ENCODE peak calls at places on chromosomes 13 and 19, in four cellular contexts. V is epithelial cell of proximal tubule, D is lung, U is stomach. T is an unnamed sample.
A peak's percentile ranks its signal among the peaks of the same experiment; 100 is the strongest.

GRCh38 chr19:45954132-45954531 is 19.5 kb downstream of the NOVA2 start:
- DNase-seq in V (no peak), D (no peak), U (no peak), T (no peak)

GRCh38 chr13:33637978-33638743 is 179.8 kb upstream of the RFC3 start:
- DNase-seq in V (no peak), D (no peak), U (no peak), T (no peak)

GRCh38 chr13:23658929-23659541 is 88.8 kb downstream of the TNFRSF19 start:
- DNase-seq in V (no peak), D (no peak), U (no peak), T (no peak)

GRCh38 chr13:110017379-110017778 is 231.0 kb upstream of the IRS2 start:
- DNase-seq in V (peak; percentile 78), D (no peak), U (no peak), T (peak; percentile 84)

GRCh38 chr19:1767464-1767933 is 14.2 kb downstream of the ONECUT3 start:
- DNase-seq in V (no peak), D (peak; percentile 44), U (peak; percentile 51), T (no peak)

GRCh38 chr19:5990289-5990797 is 12.4 kb upstream of the RANBP3 start:
- DNase-seq in V (no peak), D (no peak), U (no peak), T (no peak)

GRCh38 chr13:71046360-71047079 is 820.5 kb downstream of the DACH1 start:
- DNase-seq in V (no peak), D (no peak), U (no peak), T (no peak)

GRCh38 chr19:43634516-43634876 is 5.2 kb downstream of the CADM4 start:
- DNase-seq in V (no peak), D (no peak), U (no peak), T (no peak)

GRCh38 chr19:7513809-7514642 is 1.9 kb upstream of the ZNF358 start:
- DNase-seq in V (no peak), D (no peak), U (no peak), T (no peak)

GRCh38 chr13:23630349-23631093 is 60.3 kb downstream of the TNFRSF19 start:
- DNase-seq in V (no peak), D (no peak), U (no peak), T (no peak)

GRCh38 chr13:80419416-80419815 is 78.5 kb upstream of the SPRY2 start:
- DNase-seq in V (no peak), D (no peak), U (no peak), T (no peak)

GRCh38 chr13:23570099-23570926 is at the start of gene TNFRSF19:
- DNase-seq in V (no peak), D (no peak), U (no peak), T (peak; percentile 86)

GRCh38 chr19:53868091-53868891 is 608 bp downstream of the MYADM start:
- DNase-seq in V (no peak), D (peak; percentile 67), U (peak; percentile 44), T (no peak)

GRCh38 chr13:22926176-22927007 is 254.4 kb upstream of the SGCG start:
- DNase-seq in V (no peak), D (peak; percentile 79), U (no peak), T (no peak)

GRCh38 chr19:5682293-5682592 is 1.4 kb downstream of the HSD11B1L start:
- DNase-seq in V (no peak), D (no peak), U (no peak), T (no peak)

GRCh38 chr13:35891973-35892441 is 239.2 kb downstream of the DCLK1 start:
- DNase-seq in V (peak; percentile 44), D (peak; percentile 17), U (no peak), T (no peak)

GRCh38 chr13:61600360-61601033 is 184.8 kb upstream of the PCDH20 start:
- DNase-seq in V (no peak), D (no peak), U (no peak), T (no peak)

GRCh38 chr19:49469828-49470614 is 4.0 kb upstream of the FLT3LG start:
- DNase-seq in V (no peak), D (no peak), U (peak; percentile 40), T (no peak)

GRCh38 chr13:98853791-98854191 is 101.3 kb upstream of the SLC15A1 start:
- DNase-seq in V (no peak), D (no peak), U (peak; percentile 31), T (no peak)

GRCh38 chr19:13056052-13056660 is 46.5 kb downstream of the LYL1 start:
- DNase-seq in V (no peak), D (peak; percentile 88), U (peak; percentile 52), T (no peak)

GRCh38 chr13:68697551-68697950 is 1410.1 kb upstream of the ATXN8OS start:
- DNase-seq in V (no peak), D (no peak), U (no peak), T (no peak)

GRCh38 chr13:71712988-71713653 is 153.9 kb downstream of the DACH1 start:
- DNase-seq in V (no peak), D (no peak), U (no peak), T (peak; percentile 79)

GRCh38 chr19:5447700-5448311 is 7.4 kb upstream of the ZNRF4 start:
- DNase-seq in V (no peak), D (no peak), U (no peak), T (no peak)

GRCh38 chr19:38060346-38060745 is 153.3 kb downstream of the SIPA1L3 start:
- DNase-seq in V (no peak), D (no peak), U (no peak), T (no peak)

GRCh38 chr13:64371045-64371444 is 2859.1 kb downstream of the PCDH9 start:
- DNase-seq in V (no peak), D (no peak), U (no peak), T (no peak)

GRCh38 chr19:49682274-49682673 is 5.2 kb downstream of the PRMT1 start:
- DNase-seq in V (no peak), D (no peak), U (no peak), T (no peak)

GRCh38 chr13:97621631-97622030 is 187.7 kb downstream of the RAP2A start:
- DNase-seq in V (no peak), D (no peak), U (no peak), T (no peak)

GRCh38 chr13:61531383-61532065 is 115.9 kb upstream of the PCDH20 start:
- DNase-seq in V (no peak), D (no peak), U (no peak), T (no peak)

GRCh38 chr19:30001794-30002193 is 59.8 kb downstream of the URI1 start:
- DNase-seq in V (no peak), D (no peak), U (no peak), T (no peak)
- TF ChIP-seq CTCF in V (peak; percentile 28), D (no peak), U (no peak), T (peak; percentile 50)

GRCh38 chr19:19110410-19111137 is 27.7 kb downstream of the TMEM161A start:
- DNase-seq in V (no peak), D (no peak), U (no peak), T (no peak)
- H3K4me3 ChIP-seq in V (peak overlapping the region; percentile 25), D (no peak overlapping the region), U (peak overlapping the region; percentile 27), T (peak overlapping the region; percentile 21)

GRCh38 chr13:46286972-46287371 is 75.2 kb downstream of the LRRC63 start:
- DNase-seq in V (no peak), D (no peak), U (no peak), T (no peak)

GRCh38 chr13:46289260-46289955 is 77.7 kb downstream of the LRRC63 start:
- DNase-seq in V (no peak), D (no peak), U (no peak), T (no peak)

DNA sequence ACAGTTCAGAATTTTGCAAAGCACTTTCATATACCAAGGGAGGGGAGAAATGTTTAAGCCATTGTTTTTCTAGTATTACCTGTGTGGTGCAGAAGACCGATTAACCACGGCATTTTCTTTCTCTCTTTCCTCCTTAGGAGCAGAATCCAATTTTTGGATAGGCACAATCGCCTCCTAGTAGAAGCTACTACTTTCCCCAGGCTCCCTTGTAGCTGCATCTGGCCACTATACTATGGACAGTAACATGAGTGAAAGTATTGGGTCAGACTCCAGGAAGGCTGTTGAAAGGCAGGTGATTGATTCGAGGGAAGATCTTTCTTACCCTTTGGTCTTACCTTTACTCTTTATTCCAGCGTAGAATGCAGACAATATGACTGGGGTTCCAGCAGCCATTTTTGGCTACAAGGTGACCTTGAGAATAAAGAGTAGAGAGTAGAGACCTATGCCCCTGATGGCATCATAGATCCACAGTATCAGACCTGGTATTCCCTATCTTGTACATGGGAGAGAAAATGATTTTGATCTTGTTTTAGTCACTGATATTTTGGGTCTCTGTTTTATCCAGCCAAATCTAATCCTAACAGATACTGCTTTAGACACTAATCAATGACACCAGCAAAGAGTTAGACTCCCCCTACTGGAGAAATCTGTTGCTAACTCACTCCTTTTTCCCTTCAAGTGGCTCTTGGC is 77.0 kb downstream of the LRRC63 start:
- DNase-seq in V (no peak), D (no peak), U (no peak), T (no peak)
- TF ChIP-seq CTCF in V (peak; percentile 91), D (peak; percentile 34), U (peak; percentile 11), T (peak; percentile 85)

GRCh38 chr19:39408392-39409206 is 2.0 kb downstream of the ZFP36 start:
- DNase-seq in V (no peak), D (no peak), U (no peak), T (no peak)
- H3K4me3 ChIP-seq in V (peak overlapping the region; percentile 80), D (peak overlapping the region; percentile 91), U (peak overlapping the region; percentile 93), T (peak overlapping the region; percentile 89)

T was measured in retinal pigment epithelial cell.